ENCODE peak calls at places on chromosomes 3 and 15, in five cellular contexts. One of them, this sample, is unnamed.

GRCh38 chr15:42508263-42508690 is 12.8 kb downstream of the SNAP23 start:
- DNase-seq in Peyer's patch: no peak
- DNase-seq in transverse colon: no peak
- DNase-seq in ovary: peak; percentile 67
- DNase-seq in PC-9: no peak
- DNase-seq in this sample: no peak

GRCh38 chr3:99879275-99879674 is 61.6 kb downstream of the CMSS1 start:
- DNase-seq in Peyer's patch: no peak
- DNase-seq in transverse colon: no peak
- DNase-seq in ovary: no peak
- DNase-seq in PC-9: no peak
- DNase-seq in this sample: no peak

GRCh38 chr3:14889943-14890342 is 57.4 kb upstream of the NR2C2 start:
- DNase-seq in Peyer's patch: no peak
- DNase-seq in transverse colon: no peak
- DNase-seq in ovary: no peak
- DNase-seq in PC-9: no peak
- DNase-seq in this sample: no peak

GRCh38 chr3:158685151-158685550 is 12.7 kb upstream of the LXN start:
- DNase-seq in Peyer's patch: no peak
- DNase-seq in transverse colon: no peak
- DNase-seq in ovary: no peak
- DNase-seq in PC-9: no peak
- DNase-seq in this sample: no peak

GRCh38 chr3:13016726-13017255 is 56.4 kb downstream of the IQSEC1 start:
- DNase-seq in Peyer's patch: no peak
- DNase-seq in transverse colon: peak; percentile 1
- DNase-seq in ovary: no peak
- DNase-seq in PC-9: no peak
- DNase-seq in this sample: no peak

GRCh38 chr3:187507905-187508304 is 139.7 kb downstream of the RTP4 start:
- DNase-seq in Peyer's patch: no peak
- DNase-seq in transverse colon: no peak
- DNase-seq in ovary: no peak
- DNase-seq in PC-9: no peak
- DNase-seq in this sample: no peak

GRCh38 chr15:62035256-62035908 is 24.9 kb downstream of the VPS13C start:
- DNase-seq in Peyer's patch: no peak
- DNase-seq in transverse colon: no peak
- DNase-seq in ovary: no peak
- DNase-seq in PC-9: no peak
- DNase-seq in this sample: no peak

GRCh38 chr3:187027531-187027936 is 97.2 kb downstream of the ST6GAL1 start:
- DNase-seq in Peyer's patch: peak; percentile 80
- DNase-seq in transverse colon: peak; percentile 41
- DNase-seq in ovary: no peak
- DNase-seq in PC-9: no peak
- DNase-seq in this sample: peak; percentile 70

GRCh38 chr3:69182588-69183299 is 60.3 kb upstream of the LMOD3 start:
- DNase-seq in Peyer's patch: no peak
- DNase-seq in transverse colon: no peak
- DNase-seq in ovary: no peak
- DNase-seq in PC-9: no peak
- DNase-seq in this sample: no peak

GRCh38 chr15:75217012-75217411 is 15.3 kb downstream of the C15orf39 start:
- DNase-seq in Peyer's patch: no peak
- DNase-seq in transverse colon: no peak
- DNase-seq in ovary: no peak
- DNase-seq in PC-9: no peak
- DNase-seq in this sample: no peak

GRCh38 chr15:95887666-95888480 is 442.6 kb upstream of the NR2F2 start:
- DNase-seq in Peyer's patch: no peak
- DNase-seq in transverse colon: no peak
- DNase-seq in ovary: no peak
- DNase-seq in PC-9: no peak
- DNase-seq in this sample: no peak

GRCh38 chr3:57091471-57091870 is 31.0 kb downstream of the SPATA12 start:
- DNase-seq in Peyer's patch: no peak
- DNase-seq in transverse colon: no peak
- DNase-seq in ovary: no peak
- DNase-seq in PC-9: no peak
- DNase-seq in this sample: no peak

GRCh38 chr15:96002890-96003859 is 327.3 kb upstream of the NR2F2 start:
- DNase-seq in Peyer's patch: no peak
- DNase-seq in transverse colon: no peak
- DNase-seq in ovary: no peak
- DNase-seq in PC-9: no peak
- DNase-seq in this sample: no peak

GRCh38 chr15:63369766-63370165 is 11.9 kb downstream of the CA12 start:
- DNase-seq in Peyer's patch: no peak
- DNase-seq in transverse colon: no peak
- DNase-seq in ovary: no peak
- DNase-seq in PC-9: no peak
- DNase-seq in this sample: no peak

GRCh38 chr3:128335621-128336296 is 130.9 kb downstream of the DNAJB8 start:
- DNase-seq in Peyer's patch: no peak
- DNase-seq in transverse colon: no peak
- DNase-seq in ovary: no peak
- DNase-seq in PC-9: peak; percentile 64
- DNase-seq in this sample: no peak

GRCh38 chr3:133412511-133413165 is 12.8 kb downstream of the BFSP2 start:
- DNase-seq in Peyer's patch: no peak
- DNase-seq in transverse colon: no peak
- DNase-seq in ovary: no peak
- DNase-seq in PC-9: no peak
- DNase-seq in this sample: no peak

GRCh38 chr15:78638658-78639314 is 2.2 kb downstream of the CHRNB4 start:
- DNase-seq in Peyer's patch: peak; percentile 58
- DNase-seq in transverse colon: peak; percentile 53
- DNase-seq in ovary: no peak
- DNase-seq in PC-9: no peak
- DNase-seq in this sample: peak; percentile 30

GRCh38 chr15:77749236-77749997 is 116.7 kb upstream of the LINGO1 start:
- DNase-seq in Peyer's patch: no peak
- DNase-seq in transverse colon: no peak
- DNase-seq in ovary: no peak
- DNase-seq in PC-9: no peak
- DNase-seq in this sample: no peak

GRCh38 chr3:31370093-31370666 is 162.5 kb upstream of the STT3B start:
- DNase-seq in Peyer's patch: no peak
- DNase-seq in transverse colon: no peak
- DNase-seq in ovary: no peak
- DNase-seq in PC-9: no peak
- DNase-seq in this sample: no peak

GRCh38 chr3:25294406-25294805 is 133.7 kb upstream of the RARB start:
- DNase-seq in Peyer's patch: no peak
- DNase-seq in transverse colon: no peak
- DNase-seq in ovary: no peak
- DNase-seq in PC-9: no peak
- DNase-seq in this sample: no peak

GRCh38 chr15:57503911-57504598 is 87.6 kb upstream of the MYZAP start:
- DNase-seq in Peyer's patch: no peak
- DNase-seq in transverse colon: no peak
- DNase-seq in ovary: peak; percentile 62
- DNase-seq in PC-9: no peak
- DNase-seq in this sample: no peak

GRCh38 chr3:14879161-14879888 is 60.6 kb downstream of the FGD5 start:
- DNase-seq in Peyer's patch: peak; percentile 30
- DNase-seq in transverse colon: peak; percentile 64
- DNase-seq in ovary: no peak
- DNase-seq in PC-9: no peak
- DNase-seq in this sample: peak; percentile 32

GRCh38 chr3:110744723-110745122 is 326.9 kb upstream of the NECTIN3 start:
- DNase-seq in Peyer's patch: no peak
- DNase-seq in transverse colon: no peak
- DNase-seq in ovary: no peak
- DNase-seq in PC-9: no peak
- DNase-seq in this sample: no peak

GRCh38 chr3:186975726-186976125 is 45.4 kb downstream of the ST6GAL1 start:
- DNase-seq in Peyer's patch: no peak
- DNase-seq in transverse colon: no peak
- DNase-seq in ovary: no peak
- DNase-seq in PC-9: no peak
- DNase-seq in this sample: no peak

GRCh38 chr3:174243194-174243593 is 615.9 kb upstream of the NAALADL2 start:
- DNase-seq in Peyer's patch: no peak
- DNase-seq in transverse colon: no peak
- DNase-seq in ovary: no peak
- DNase-seq in PC-9: no peak
- DNase-seq in this sample: no peak

GRCh38 chr15:25176991-25177954 is 222.5 kb downstream of the SNRPN start:
- DNase-seq in Peyer's patch: peak; percentile 3
- DNase-seq in transverse colon: peak; percentile 2
- DNase-seq in ovary: peak; percentile 6
- DNase-seq in PC-9: no peak
- DNase-seq in this sample: no peak

GRCh38 chr3:52176951-52177700 is 20.8 kb upstream of the ALAS1 start:
- DNase-seq in Peyer's patch: no peak
- DNase-seq in transverse colon: no peak
- DNase-seq in ovary: no peak
- DNase-seq in PC-9: no peak
- DNase-seq in this sample: no peak

GRCh38 chr15:91420689-91421088 is 320.6 kb downstream of the SV2B start:
- DNase-seq in Peyer's patch: no peak
- DNase-seq in transverse colon: no peak
- DNase-seq in ovary: no peak
- DNase-seq in PC-9: no peak
- DNase-seq in this sample: no peak

DNA sequence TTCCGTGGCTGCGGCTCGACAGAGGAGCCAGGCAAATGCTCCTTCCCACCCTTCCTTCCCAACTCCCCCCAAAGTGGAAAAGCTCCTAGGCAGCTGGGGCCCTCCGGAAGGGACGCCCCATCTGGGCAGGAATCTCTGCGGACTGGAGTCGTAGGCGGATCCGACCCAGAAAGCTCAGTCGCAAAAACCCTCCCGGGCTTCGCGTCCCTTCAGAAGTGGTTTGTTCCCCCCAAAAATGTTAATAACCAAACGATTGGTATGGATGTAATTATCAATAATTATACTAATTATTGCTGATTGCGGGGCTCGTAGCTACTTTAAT is 3.8 kb downstream of the RNU6-1 start:
- DNase-seq in Peyer's patch: peak; percentile 30
- DNase-seq in transverse colon: no peak
- DNase-seq in ovary: no peak
- DNase-seq in PC-9: no peak
- DNase-seq in this sample: no peak
- H3K27me3 ChIP-seq in Peyer's patch: peaks cover 39% of the 10 kb centered on the region
- H3K27me3 ChIP-seq in transverse colon: peaks cover 52% of the 10 kb centered on the region
- H3K27me3 ChIP-seq in ovary: peaks cover 5% of the 10 kb centered on the region
- H3K27me3 ChIP-seq in PC-9: no peaks in the 10 kb centered on the region
- H3K27me3 ChIP-seq in this sample: peaks cover 51% of the 10 kb centered on the region

DNA sequence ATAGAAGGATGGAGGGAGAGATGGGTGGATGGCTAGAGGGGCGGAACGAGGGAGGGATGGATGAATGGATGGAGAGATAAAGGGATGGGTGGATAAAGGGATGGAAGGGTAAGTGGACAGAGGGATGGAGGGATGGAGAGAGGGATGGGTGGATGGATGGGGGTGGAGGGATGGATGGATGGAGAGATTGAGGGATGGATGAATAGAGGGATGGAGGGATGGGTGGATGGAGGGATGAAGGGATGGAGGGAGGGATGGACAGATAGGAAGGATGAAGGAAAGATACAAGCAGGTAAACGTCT is 313.3 kb downstream of the UACA start:
- DNase-seq in Peyer's patch: no peak
- DNase-seq in transverse colon: no peak
- DNase-seq in ovary: no peak
- DNase-seq in PC-9: no peak
- DNase-seq in this sample: no peak
- H3K27me3 ChIP-seq in Peyer's patch: no peaks in the 10 kb centered on the region
- H3K27me3 ChIP-seq in transverse colon: peaks cover 12% of the 10 kb centered on the region
- H3K27me3 ChIP-seq in ovary: no peaks in the 10 kb centered on the region
- H3K27me3 ChIP-seq in PC-9: no peaks in the 10 kb centered on the region
- H3K27me3 ChIP-seq in this sample: no peaks in the 10 kb centered on the region

GRCh38 chr3:54817628-54818027 is 110.2 kb downstream of the LRTM1 start:
- DNase-seq in Peyer's patch: no peak
- DNase-seq in transverse colon: no peak
- DNase-seq in ovary: no peak
- DNase-seq in PC-9: no peak
- DNase-seq in this sample: no peak

GRCh38 chr3:54814224-54814623 is 113.6 kb downstream of the LRTM1 start:
- DNase-seq in Peyer's patch: no peak
- DNase-seq in transverse colon: no peak
- DNase-seq in ovary: no peak
- DNase-seq in PC-9: no peak
- DNase-seq in this sample: no peak

GRCh38 chr3:54819926-54820325 is 107.9 kb downstream of the LRTM1 start:
- DNase-seq in Peyer's patch: no peak
- DNase-seq in transverse colon: no peak
- DNase-seq in ovary: no peak
- DNase-seq in PC-9: no peak
- DNase-seq in this sample: no peak

GRCh38 chr3:54822206-54822605 is 105.7 kb downstream of the LRTM1 start:
- DNase-seq in Peyer's patch: no peak
- DNase-seq in transverse colon: peak; percentile 25
- DNase-seq in ovary: no peak
- DNase-seq in PC-9: no peak
- DNase-seq in this sample: no peak

GRCh38 chr3:54818942-54819341 is 108.9 kb downstream of the LRTM1 start:
- DNase-seq in Peyer's patch: no peak
- DNase-seq in transverse colon: no peak
- DNase-seq in ovary: no peak
- DNase-seq in PC-9: no peak
- DNase-seq in this sample: no peak
- H3K27me3 ChIP-seq in Peyer's patch: no peaks in the 10 kb centered on the region
- H3K27me3 ChIP-seq in transverse colon: no peaks in the 10 kb centered on the region
- H3K27me3 ChIP-seq in ovary: no peaks in the 10 kb centered on the region
- H3K27me3 ChIP-seq in PC-9: peaks cover 28% of the 10 kb centered on the region
- H3K27me3 ChIP-seq in this sample: no peaks in the 10 kb centered on the region

DNA sequence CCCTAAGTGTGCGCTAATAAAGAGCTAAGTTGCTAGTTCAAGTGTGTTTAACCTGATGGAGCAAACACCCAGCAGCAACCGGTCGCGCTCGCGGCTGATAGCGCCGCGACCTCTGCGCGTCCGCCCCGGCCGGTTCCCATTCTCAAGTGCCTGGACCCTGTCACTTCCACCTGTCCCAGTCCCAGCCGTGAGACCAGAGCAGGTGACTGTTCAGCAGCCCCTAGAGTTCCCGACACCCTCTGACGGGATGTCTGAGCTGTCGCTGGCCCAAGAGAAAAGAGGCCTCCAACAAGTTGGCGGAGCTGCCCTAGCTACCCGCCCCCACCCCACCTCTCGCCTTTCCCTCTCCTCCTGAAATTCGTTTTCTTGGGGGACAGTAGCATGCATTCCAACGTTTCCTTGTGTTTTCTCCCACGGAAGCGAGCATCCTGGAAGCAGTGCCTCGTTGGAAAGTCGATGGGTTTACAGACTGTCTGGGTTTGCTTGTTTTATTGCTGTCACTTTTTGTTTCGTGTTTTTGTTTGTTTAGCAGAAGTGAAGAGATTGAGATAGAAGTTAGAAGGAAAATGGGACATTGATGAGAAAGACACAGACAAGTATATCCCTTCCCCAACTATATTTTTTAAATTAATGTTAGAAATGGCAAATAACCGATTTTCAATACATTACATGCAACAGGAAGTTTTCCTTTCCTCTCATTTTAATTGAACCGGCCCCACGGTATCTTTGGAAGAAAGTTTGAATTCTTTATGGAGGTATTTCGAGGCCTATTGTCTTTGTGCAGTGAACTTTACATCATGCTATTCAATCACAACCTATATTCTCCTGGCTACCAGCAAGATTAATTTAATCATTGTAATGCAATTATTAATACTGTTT is 3.2 kb upstream of the MECOM start:
- DNase-seq in Peyer's patch: no peak
- DNase-seq in transverse colon: no peak
- DNase-seq in ovary: no peak
- DNase-seq in PC-9: no peak
- DNase-seq in this sample: no peak
- H3K27me3 ChIP-seq in Peyer's patch: peaks cover 50% of the 10 kb centered on the region
- H3K27me3 ChIP-seq in transverse colon: peaks cover 98% of the 10 kb centered on the region
- H3K27me3 ChIP-seq in ovary: no peaks in the 10 kb centered on the region
- H3K27me3 ChIP-seq in PC-9: peaks cover 4% of the 10 kb centered on the region
- H3K27me3 ChIP-seq in this sample: peaks cover 95% of the 10 kb centered on the region

This sample was measured in CD4-positive, alpha-beta T cell.